ENCODE peak calls at places on chromosomes 16 and 17, in nine cellular contexts. L is HCT116, E is adrenal gland, C is IMR-90, H is transverse colon, A is gastrocnemius medialis, O is A549, M is breast epithelium, T is sigmoid colon. G is an unnamed sample. For H3K4me1, the result is how much of the 10 kb centered on the place peaks cover.

GRCh38 chr17:9809409-9809808 is 12.5 kb downstream of the GSG1L2 start:
- DNase-seq in L (no peak), O (no peak), C (no peak), A (no peak), H (no peak), T (no peak), M (no peak), E (no peak), G (no peak)

GRCh38 chr16:81513204-81514040 is 68.8 kb downstream of the CMIP start:
- DNase-seq in O (peak), H (no peak), A (peak), C (no peak), M (no peak), T (peak), E (peak), L (no peak), G (no peak)

GRCh38 chr16:81694494-81695285 is 84.4 kb upstream of the PLCG2 start:
- DNase-seq in O (no peak), T (no peak), A (no peak), E (no peak), C (no peak), H (no peak), M (no peak), L (no peak), G (no peak)

GRCh38 chr16:64475627-64476351 is 646.1 kb downstream of the CDH11 start:
- DNase-seq in M (no peak), T (no peak), O (no peak), C (peak), A (no peak), H (no peak), E (no peak), L (no peak), G (no peak)

GRCh38 chr17:76887809-76888208 is 19.6 kb downstream of the MGAT5B start:
- DNase-seq in H (no peak), C (no peak), E (no peak), A (no peak), L (no peak), M (no peak), T (no peak), O (no peak), G (no peak)

GRCh38 chr17:49910858-49911204 is 58.2 kb upstream of the DLX4 start:
- DNase-seq in E (no peak), L (no peak), O (no peak), M (no peak), A (no peak), T (no peak), C (no peak), H (no peak), G (no peak)

GRCh38 chr16:75319513-75320401 is 68.3 kb upstream of the BCAR1 start:
- DNase-seq in O (no peak), T (no peak), E (no peak), L (no peak), C (peak), H (no peak), M (no peak), A (no peak), G (no peak)

GRCh38 chr17:9645858-9646555 is 690 bp downstream of the USP43 start:
- DNase-seq in T (no peak), E (peak), L (peak), A (no peak), C (no peak), M (peak), O (peak), H (peak), G (peak)

GRCh38 chr16:27355610-27356009 is 41.8 kb downstream of the IL4R start:
- DNase-seq in T (peak), M (no peak), A (peak), E (peak), O (peak), L (peak), C (peak), H (peak), G (peak)

GRCh38 chr16:66359012-66359411 is 7.5 kb upstream of the CDH5 start:
- DNase-seq in E (no peak), C (peak), O (peak), A (no peak), H (no peak), T (no peak), L (no peak), M (no peak), G (no peak)

GRCh38 chr16:9159839-9160550 is 68.6 kb downstream of the HAPSTR1 start:
- DNase-seq in L (peak), H (peak), O (peak), T (no peak), E (peak), C (peak), A (no peak), M (peak), G (peak)

GRCh38 chr17:66221343-66221742 is 7.9 kb downstream of the APOH start:
- DNase-seq in H (no peak), M (no peak), A (no peak), C (no peak), L (no peak), T (no peak), E (no peak), O (no peak), G (no peak)

GRCh38 chr17:17603178-17603894 is 11.8 kb upstream of the PEMT start:
- DNase-seq in E (no peak), A (no peak), L (no peak), C (no peak), O (no peak), H (no peak), T (no peak), M (no peak), G (no peak)

GRCh38 chr17:19306160-19307111 is 56.1 kb downstream of the B9D1 start:
- DNase-seq in O (no peak), M (no peak), C (no peak), H (peak), A (no peak), T (peak), L (no peak), E (no peak), G (no peak)

GRCh38 chr16:50154369-50154947 is 1.4 kb downstream of the TENT4B start:
- DNase-seq in H (peak), A (no peak), L (no peak), E (peak), C (no peak), O (peak), T (no peak), M (no peak), G (no peak)

GRCh38 chr16:72481419-72481818 is 309.5 kb upstream of the PMFBP1 start:
- DNase-seq in O (no peak), E (no peak), T (no peak), H (no peak), M (no peak), L (no peak), C (no peak), A (no peak), G (no peak)

GRCh38 chr17:75799402-75799801 is 14.8 kb downstream of the UNK start:
- DNase-seq in A (no peak), O (no peak), H (no peak), E (peak), L (no peak), C (no peak), T (no peak), M (no peak), G (no peak)
- H3K4me1 ChIP-seq in A (under half), O (under half), H (under half), E (under half), L (under half), C (under half), T (under half), M (under half), G (under half)

GRCh38 chr17:28718990-28719433 is 773 bp upstream of the RPL23A start:
- DNase-seq in H (no peak), L (no peak), M (no peak), T (no peak), A (no peak), C (no peak), E (no peak), O (no peak), G (no peak)
- TF ChIP-seq POLR2A in H (no peak), L (no peak), M (no peak), T (no peak), A (no peak), C (no peak), E (no peak), O (peak), G (no peak)

DNA sequence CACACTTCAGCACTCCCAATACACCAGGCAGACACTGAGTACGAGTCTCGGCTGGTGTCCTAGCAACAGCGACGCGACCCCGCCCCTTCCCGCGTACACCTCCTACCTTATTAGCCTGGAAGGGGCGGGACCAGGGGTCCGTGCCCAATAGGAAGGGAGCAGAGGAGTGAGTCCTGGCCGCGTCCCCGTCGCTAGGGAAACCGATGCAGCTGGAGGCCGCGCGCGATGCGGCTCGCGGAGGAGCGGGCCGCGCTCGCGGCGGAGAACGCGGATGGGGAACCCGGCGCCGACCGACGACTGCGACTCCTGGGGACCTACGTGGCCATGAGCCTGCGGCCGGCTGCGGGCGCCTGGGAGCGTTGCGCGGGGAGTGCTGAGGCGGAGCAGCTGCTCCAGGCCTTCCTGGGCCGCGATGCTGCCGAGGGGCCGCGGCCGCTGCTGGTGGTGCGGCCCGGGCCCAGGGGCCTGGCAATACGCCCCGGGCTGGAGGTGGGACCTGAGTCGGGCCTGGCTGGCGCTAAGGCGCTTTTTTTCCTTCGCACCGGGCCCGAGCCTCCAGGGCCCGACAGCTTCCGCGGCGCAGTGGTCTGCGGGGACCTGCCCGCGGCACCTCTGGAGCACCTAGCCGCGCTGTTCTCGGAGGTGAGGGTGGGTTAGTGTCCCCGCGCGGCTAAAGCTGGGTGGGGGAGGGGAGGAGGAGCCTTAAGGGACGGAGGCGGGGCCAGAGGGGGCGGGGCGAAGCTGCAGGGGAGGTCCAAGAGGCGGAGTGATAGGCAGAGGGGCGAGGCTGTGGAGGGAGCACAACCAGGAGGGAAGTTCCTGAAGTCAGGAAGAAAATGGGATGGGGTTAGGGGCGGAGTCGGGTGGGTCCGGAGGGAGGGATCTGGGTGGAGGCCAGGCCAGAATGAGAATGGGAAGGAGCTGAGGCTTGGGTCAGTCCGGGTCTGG is at the start of gene DNAH9:
- DNase-seq in A (peak), C (no peak), L (no peak), H (peak), E (peak), T (peak), M (peak), O (peak), G (peak)
- H3K4me3 ChIP-seq in A (peak), C (no peak), L (no peak), H (peak), E (peak), T (peak), M (peak), O (peak), G (peak)

GRCh38 chr16:85641305-85641704 is 28.2 kb downstream of the GSE1 start:
- DNase-seq in M (no peak), T (no peak), L (no peak), H (no peak), A (no peak), E (no peak), O (no peak), C (no peak), G (no peak)
- H3K4me1 ChIP-seq in M (under half), T (under half), L (under half), H (half or more), A (under half), E (half or more), O (under half), C (under half), G (half or more)

GRCh38 chr17:44983563-44983962 is 15.5 kb upstream of the C1QL1 start:
- DNase-seq in A (peak), C (no peak), L (no peak), H (no peak), E (no peak), T (no peak), M (no peak), O (no peak), G (no peak)
- TF ChIP-seq POLR2A in A (no peak), C (no peak), L (no peak), H (no peak), E (no peak), T (no peak), M (no peak), O (no peak), G (no peak)

GRCh38 chr17:8338806-8339205 is 834 bp upstream of the ODF4 start:
- DNase-seq in E (no peak), A (no peak), L (no peak), T (no peak), C (no peak), H (no peak), O (no peak), M (no peak), G (no peak)

GRCh38 chr17:8341456-8341855 is 1.8 kb downstream of the ODF4 start:
- DNase-seq in M (no peak), O (no peak), L (no peak), E (no peak), T (no peak), A (no peak), H (no peak), C (no peak), G (no peak)

GRCh38 chr17:8337802-8338744 is 1.6 kb upstream of the ODF4 start:
- DNase-seq in E (peak), A (no peak), O (no peak), H (no peak), C (peak), M (no peak), T (no peak), L (no peak), G (no peak)

GRCh38 chr17:8345052-8345690 is 5.5 kb downstream of the ODF4 start:
- DNase-seq in A (no peak), C (no peak), L (no peak), O (no peak), T (no peak), M (no peak), E (no peak), H (no peak), G (no peak)

GRCh38 chr17:8339540-8339939 is at the start of gene ODF4:
- DNase-seq in E (no peak), O (no peak), H (no peak), C (no peak), L (no peak), M (no peak), T (no peak), A (no peak), G (no peak)
- H3K4me3 ChIP-seq in E (no peak), O (no peak), H (no peak), C (no peak), L (no peak), M (no peak), T (no peak), A (no peak), G (no peak)

DNA sequence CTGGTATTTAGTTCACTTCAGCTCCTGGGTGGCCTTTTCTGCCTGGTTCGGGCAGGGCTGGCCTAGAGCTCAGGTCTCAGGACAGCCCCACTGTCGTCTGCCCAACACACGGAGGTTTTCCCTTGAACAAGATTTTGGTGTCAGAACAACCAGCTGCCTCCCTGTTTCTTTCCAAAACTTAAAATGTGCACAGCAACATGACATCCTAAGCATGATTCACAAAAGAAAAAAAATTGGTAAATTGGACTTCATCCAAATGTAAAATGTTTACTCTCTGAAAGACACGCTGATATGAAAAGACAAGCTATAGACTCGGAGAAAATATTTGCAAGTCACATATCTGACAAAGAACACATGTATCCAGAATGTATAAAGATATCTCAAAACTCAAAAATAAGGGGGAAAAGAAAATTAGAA is 197.8 kb upstream of the CHMP6 start:
- DNase-seq in C (peak), O (no peak), H (no peak), T (peak), L (no peak), A (no peak), M (no peak), E (no peak), G (no peak)
- H3K4me1 ChIP-seq in C (half or more), O (half or more), H (half or more), T (under half), L (under half), A (under half), M (under half), E (half or more), G (under half)

GRCh38 chr16:30658731-30659506 is 688 bp downstream of the FBRS start:
- DNase-seq in O (peak), L (peak), E (peak), C (peak), H (no peak), T (peak), A (peak), M (no peak), G (peak)

GRCh38 chr16:30656388-30656787 is 1.8 kb upstream of the FBRS start:
- DNase-seq in C (no peak), H (no peak), O (no peak), L (no peak), T (no peak), E (no peak), M (no peak), A (no peak), G (no peak)

GRCh38 chr16:30655815-30656347 is 2.4 kb upstream of the FBRS start:
- DNase-seq in O (no peak), A (no peak), T (no peak), C (no peak), E (no peak), L (no peak), H (no peak), M (no peak), G (no peak)

GRCh38 chr16:30657866-30658730 is at the start of gene FBRS:
- DNase-seq in C (peak), O (peak), L (peak), T (peak), M (peak), H (peak), A (peak), E (peak), G (peak)

DNA sequence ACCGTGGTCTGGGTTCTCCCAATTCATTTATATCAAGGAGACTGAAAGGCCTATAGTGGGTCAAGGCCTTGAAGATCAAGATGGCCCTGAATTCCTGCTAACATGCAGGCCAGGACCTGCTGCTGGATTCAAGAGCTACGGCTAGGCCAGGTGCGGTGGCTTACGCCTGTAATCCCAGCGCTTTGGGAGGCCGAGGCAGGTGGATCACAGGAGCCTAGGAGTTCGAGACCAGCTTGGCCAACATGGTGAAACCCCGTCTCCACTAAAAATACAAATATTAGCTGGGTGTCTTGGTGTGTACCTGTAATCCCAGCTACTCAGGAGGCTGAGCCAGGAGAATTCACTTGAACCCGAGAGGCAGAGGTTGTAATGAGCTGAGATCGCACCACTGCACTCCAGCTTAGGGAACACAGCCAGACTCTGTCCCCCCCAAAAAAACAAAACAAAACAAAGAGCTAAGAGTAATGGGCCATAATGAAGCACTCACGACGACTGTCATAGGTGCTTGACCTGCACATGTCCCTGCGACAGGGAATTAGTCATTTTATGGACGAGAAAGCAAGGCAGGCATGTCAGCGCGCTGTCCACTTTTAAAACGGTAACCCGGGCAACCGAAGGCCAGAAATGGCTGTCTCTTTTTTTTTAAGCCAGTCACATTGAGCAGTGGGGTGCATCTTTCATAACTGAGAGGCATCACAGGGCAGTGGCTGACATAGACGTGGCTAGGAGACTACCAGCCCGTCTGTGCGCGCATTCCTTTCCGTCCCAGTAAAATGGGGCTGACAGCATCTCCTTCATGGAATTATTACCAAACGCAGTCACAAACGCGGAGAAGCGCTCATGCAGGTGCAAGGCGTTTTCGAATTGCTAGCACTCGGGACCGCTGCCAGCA is 1.0 kb upstream of the FBRS start:
- DNase-seq in T (no peak), A (no peak), H (peak), O (no peak), C (no peak), M (no peak), E (peak), L (no peak), G (no peak)
- TF ChIP-seq POLR2A in T (no peak), A (peak), H (no peak), O (no peak), C (no peak), M (no peak), E (no peak), L (no peak), G (no peak)